ENCODE peak calls at places on chromosome 1, in eight cellular contexts. T, V, B, P, W, D, J and L are unnamed samples.

GRCh38 chr1:3611170-3612019 is at the start of gene MEGF6:
- DNase-seq in T (peak), V (peak), B (peak), P (peak), W (no peak), D (peak), J (peak), L (no peak)

GRCh38 chr1:15852036-15852827 is 4.7 kb downstream of the SPEN start:
- DNase-seq in T (peak), V (no peak), B (no peak), P (no peak), W (no peak), D (no peak), J (no peak), L (no peak)

GRCh38 chr1:215523128-215523861 is 43.8 kb upstream of the KCTD3 start:
- DNase-seq in T (peak), V (no peak), B (no peak), P (peak), W (no peak), D (no peak), J (no peak), L (no peak)

GRCh38 chr1:244952940-244953339 is 88.6 kb upstream of the HNRNPU start:
- DNase-seq in T (no peak), V (no peak), B (no peak), P (no peak), W (no peak), D (no peak), J (no peak), L (no peak)

GRCh38 chr1:228030451-228031201 is 23.8 kb downstream of the WNT3A start:
- DNase-seq in T (no peak), V (peak), B (no peak), P (no peak), W (peak), D (no peak), J (no peak), L (no peak)

GRCh38 chr1:215569987-215570824 is 3.1 kb downstream of the KCTD3 start:
- DNase-seq in T (peak), V (no peak), B (no peak), P (no peak), W (no peak), D (no peak), J (no peak), L (no peak)

GRCh38 chr1:183911285-183911684 is 106.4 kb downstream of the RGL1 start:
- DNase-seq in T (no peak), V (no peak), B (no peak), P (no peak), W (no peak), D (no peak), J (no peak), L (no peak)

GRCh38 chr1:215777370-215777925 is 210.3 kb downstream of the KCTD3 start:
- DNase-seq in T (no peak), V (no peak), B (no peak), P (no peak), W (no peak), D (no peak), J (no peak), L (no peak)

GRCh38 chr1:94768046-94768445 is 52.1 kb upstream of the SLC44A3 start:
- DNase-seq in T (no peak), V (no peak), B (no peak), P (no peak), W (no peak), D (no peak), J (no peak), L (no peak)

GRCh38 chr1:105260018-105260417 is 1510.3 kb downstream of the AMY1C start:
- DNase-seq in T (no peak), V (no peak), B (no peak), P (no peak), W (no peak), D (no peak), J (no peak), L (no peak)

DNA sequence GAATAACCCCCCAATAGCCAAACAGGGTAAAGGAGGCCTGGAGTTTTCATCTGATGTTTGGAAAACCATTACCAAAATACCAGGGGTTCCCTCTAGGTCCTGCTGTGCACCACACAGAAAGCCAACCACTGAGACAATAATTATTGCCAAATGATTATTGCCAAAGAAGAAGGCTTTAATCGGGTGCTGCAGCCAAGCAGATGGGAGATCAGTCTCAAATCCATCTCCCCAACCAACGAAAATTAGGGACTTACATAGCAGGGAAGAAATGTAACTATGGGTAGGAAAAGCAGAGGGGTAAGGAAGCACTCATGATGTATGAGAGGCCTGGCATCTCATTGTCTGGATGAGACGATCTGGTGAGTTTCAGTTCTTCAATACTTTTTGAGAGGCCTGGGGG is 28.8 kb upstream of the LPGAT1 start:
- DNase-seq in T (no peak), V (no peak), B (no peak), P (no peak), W (no peak), D (no peak), J (no peak), L (no peak)
- H3K27ac ChIP-seq in T (no peak), V (no peak), B (no peak), P (no peak), W (no peak), D (no peak), J (no peak), L (no peak)

GRCh38 chr1:11858613-11858967 is at the start of gene NPPB:
- DNase-seq in T (no peak), V (no peak), B (no peak), P (no peak), W (no peak), D (no peak), J (no peak), L (no peak)
- H3K4me3 ChIP-seq in T (no peak), V (no peak), B (no peak), P (peak), W (no peak), D (no peak), J (no peak), L (no peak)

GRCh38 chr1:10978719-10979118 is 33.7 kb upstream of the TARDBP start:
- DNase-seq in T (no peak), V (no peak), B (no peak), P (no peak), W (no peak), D (no peak), J (no peak), L (no peak)

GRCh38 chr1:10973552-10973951 is 38.9 kb upstream of the TARDBP start:
- DNase-seq in T (no peak), V (no peak), B (peak), P (peak), W (no peak), D (no peak), J (no peak), L (no peak)

GRCh38 chr1:10979483-10979920 is 33.0 kb upstream of the TARDBP start:
- DNase-seq in T (peak), V (no peak), B (no peak), P (no peak), W (peak), D (no peak), J (no peak), L (no peak)

GRCh38 chr1:10973956-10974881 is 38.2 kb upstream of the TARDBP start:
- DNase-seq in T (no peak), V (no peak), B (no peak), P (no peak), W (no peak), D (no peak), J (no peak), L (no peak)

DNA sequence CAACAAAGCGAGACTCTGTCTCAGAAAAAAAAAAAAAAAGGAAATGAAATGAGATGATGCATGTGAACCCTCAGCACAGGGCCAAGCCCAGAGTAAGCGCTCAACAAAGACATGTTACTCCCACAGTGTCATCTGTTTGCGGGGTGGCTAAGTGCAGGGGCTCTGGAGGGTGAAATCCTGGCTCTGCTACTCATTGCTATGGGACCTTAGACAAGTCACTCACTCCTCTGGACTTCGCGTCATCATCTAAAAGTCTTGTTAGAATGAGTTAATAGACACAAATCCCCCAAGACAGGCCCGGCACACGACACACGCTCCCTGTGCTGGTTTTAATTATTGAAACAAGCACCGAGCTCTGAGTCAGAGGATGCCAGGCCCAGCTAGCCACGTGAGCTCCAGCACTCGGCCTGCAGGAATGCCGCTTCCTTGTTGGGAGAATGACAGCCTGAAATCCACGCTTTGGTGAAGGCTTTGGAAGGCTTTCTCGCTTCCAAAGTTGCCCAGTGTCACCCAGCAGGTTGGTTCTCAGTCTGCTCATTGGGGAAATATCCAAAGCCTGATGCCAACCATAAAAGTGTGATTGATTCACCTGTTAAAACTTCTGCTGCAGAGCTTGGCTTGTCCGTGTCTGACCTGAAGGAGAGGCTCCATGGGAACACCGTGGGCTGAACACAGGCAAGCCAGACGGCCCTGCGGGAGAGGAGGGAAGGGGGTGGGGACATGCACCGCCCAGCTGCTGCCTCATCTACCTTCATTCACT is 36.7 kb upstream of the TARDBP start:
- DNase-seq in T (no peak), V (no peak), B (peak), P (no peak), W (peak), D (no peak), J (no peak), L (no peak)
- TF ChIP-seq POLR2AphosphoS5 in T (no peak), V (no peak), B (no peak), P (no peak), W (no peak), D (no peak), J (no peak), L (peak)

GRCh38 chr1:203052556-203053059 is 26.3 kb downstream of the PPFIA4 start:
- DNase-seq in T (no peak), V (no peak), B (no peak), P (no peak), W (no peak), D (no peak), J (no peak), L (no peak)
- H3K27ac ChIP-seq in T (no peak), V (no peak), B (no peak), P (no peak), W (no peak), D (no peak), J (no peak), L (no peak)